ENCODE peak calls at places on chromosomes 13 and 19, in six cellular contexts. T is K562, P is neural progenitor cell, L is dermis blood vessel endothelial cell, N is T-helper 17 cell, F is WTC11. A is an unnamed sample.

GRCh38 chr13:75635621-75636338 is at the start of gene LMO7:
- DNase-seq in F (peak), T (peak), L (peak), N (peak), P (peak), A (no peak)

GRCh38 chr13:43196171-43196611 is 172.8 kb downstream of the DNAJC15 start:
- DNase-seq in N (no peak), T (no peak), P (no peak), L (no peak), F (no peak), A (peak)

GRCh38 chr19:12749938-12750521 is 1.6 kb upstream of the BEST2 start:
- DNase-seq in L (peak), P (no peak), F (no peak), T (no peak), N (no peak), A (peak)

GRCh38 chr19:28427256-28428083 is 785.5 kb downstream of the UQCRFS1 start:
- DNase-seq in T (no peak), F (no peak), N (no peak), L (no peak), P (no peak), A (no peak)

GRCh38 chr19:35347171-35347929 is at the start of gene FFAR1:
- DNase-seq in N (peak), L (no peak), F (no peak), P (no peak), T (peak), A (no peak)

GRCh38 chr19:12703056-12703455 is 6.6 kb upstream of the FBXW9 start:
- DNase-seq in P (peak), F (peak), T (peak), N (no peak), L (peak), A (peak)

GRCh38 chr19:34979819-34980640 is 16.0 kb upstream of the ZNF792 start:
- DNase-seq in L (no peak), P (no peak), F (no peak), T (no peak), N (no peak), A (no peak)

GRCh38 chr19:50300814-50301606 is 28.2 kb downstream of the KCNC3 start:
- DNase-seq in P (no peak), T (no peak), N (no peak), L (peak), F (no peak), A (no peak)

GRCh38 chr13:78029891-78030290 is 111.3 kb upstream of the EDNRB start:
- DNase-seq in N (no peak), T (no peak), F (no peak), P (peak), L (no peak), A (no peak)

GRCh38 chr13:104833221-104833620 is 1702.2 kb downstream of the EFNB2 start:
- DNase-seq in F (no peak), P (peak), L (no peak), N (no peak), T (no peak), A (no peak)

GRCh38 chr19:3055741-3056453 is 6.4 kb downstream of the TLE5 start:
- DNase-seq in F (peak), N (no peak), P (no peak), L (no peak), T (peak), A (peak)